ENCODE peak calls at places on chromosome 1, in six cellular contexts. A, Y, W, D, B and T are unnamed samples.

GRCh38 chr1:1157426-1157913 is 16.2 kb upstream of the TTLL10 start:
- DNase-seq in A (peak), Y (no peak), W (no peak), D (peak), B (peak), T (peak)

GRCh38 chr1:24266398-24266941 is 52.7 kb upstream of the GRHL3 start:
- DNase-seq in A (peak), Y (no peak), W (no peak), D (no peak), B (no peak), T (no peak)

GRCh38 chr1:181592261-181592859 is 109.0 kb downstream of the CACNA1E start:
- DNase-seq in A (no peak), Y (no peak), W (no peak), D (no peak), B (no peak), T (no peak)

GRCh38 chr1:227299238-227299637 is 19.1 kb downstream of the CDC42BPA start:
- DNase-seq in A (peak), Y (no peak), W (no peak), D (no peak), B (no peak), T (no peak)

GRCh38 chr1:30300669-30301068 is 422.7 kb downstream of the MATN1 start:
- DNase-seq in A (no peak), Y (no peak), W (no peak), D (no peak), B (no peak), T (no peak)

GRCh38 chr1:113140588-113141446 is 67.8 kb downstream of the LRIG2 start:
- DNase-seq in A (peak), Y (peak), W (peak), D (peak), B (peak), T (peak)

GRCh38 chr1:201450721-201451291 is 18.2 kb downstream of the PHLDA3 start:
- DNase-seq in A (peak), Y (no peak), W (no peak), D (peak), B (peak), T (peak)

GRCh38 chr1:207910678-207911354 is at the start of gene CD34:
- DNase-seq in A (no peak), Y (no peak), W (peak), D (no peak), B (peak), T (peak)

GRCh38 chr1:17829579-17829978 is 74.4 kb downstream of the ACTL8 start:
- DNase-seq in A (no peak), Y (no peak), W (peak), D (no peak), B (peak), T (no peak)

GRCh38 chr1:7418442-7419080 is 352.5 kb upstream of the VAMP3 start:
- DNase-seq in A (no peak), Y (no peak), W (no peak), D (no peak), B (no peak), T (peak)

GRCh38 chr1:22751124-22751531 is 40.5 kb downstream of the EPHB2 start:
- DNase-seq in A (no peak), Y (no peak), W (no peak), D (no peak), B (no peak), T (no peak)

GRCh38 chr1:155277896-155278688 is 829 bp downstream of the HCN3 start:
- DNase-seq in A (peak), Y (peak), W (peak), D (peak), B (peak), T (peak)

GRCh38 chr1:63523738-63524137 is 413 bp downstream of the EFCAB7 start:
- DNase-seq in A (peak), Y (no peak), W (no peak), D (no peak), B (no peak), T (no peak)